ENCODE peak calls at places on chromosome 17, in eight cellular contexts. W is GM23248, M is neural progenitor cell, A is SK-N-SH, B is HCT116, S is OCI-LY7, E is PC-3, D is hepatocyte. C is an unnamed sample. For H3K79me2, the result is how much of the 10 kb centered on the place peaks cover.

GRCh38 chr17:40602445-40603443 is 37.5 kb upstream of the CCR7 start:
- DNase-seq in D (no peak), E (no peak), M (no peak), W (no peak), B (no peak), A (no peak), S (no peak), C (no peak)

GRCh38 chr17:8791910-8792270 is 7.3 kb downstream of the MFSD6L start:
- DNase-seq in E (peak), D (no peak), S (no peak), M (no peak), B (peak), A (no peak), W (peak), C (no peak)

GRCh38 chr17:41627316-41628072 is 3.1 kb upstream of the KRT17 start:
- DNase-seq in W (no peak), B (no peak), M (no peak), S (no peak), D (no peak), A (no peak), E (no peak), C (peak)

GRCh38 chr17:76102944-76103273 is 678 bp downstream of the EXOC7 start:
- DNase-seq in M (no peak), A (no peak), D (no peak), W (peak), E (peak), B (no peak), S (no peak), C (no peak)

GRCh38 chr17:13140750-13141149 is 122.9 kb upstream of the ELAC2 start:
- DNase-seq in D (peak), M (peak), E (no peak), W (peak), S (no peak), A (no peak), B (no peak), C (peak)

GRCh38 chr17:17809527-17810373 is 27.0 kb downstream of the SREBF1 start:
- DNase-seq in E (no peak), D (peak), W (peak), M (peak), B (no peak), A (peak), S (no peak), C (peak)

GRCh38 chr17:17822189-17822978 is 14.4 kb downstream of the SREBF1 start:
- DNase-seq in A (no peak), S (no peak), W (peak), B (no peak), E (no peak), M (no peak), D (no peak), C (no peak)

GRCh38 chr17:42110301-42111264 is 1.9 kb downstream of the DHX58 start:
- DNase-seq in A (no peak), E (no peak), W (no peak), D (no peak), S (peak), M (no peak), B (no peak), C (no peak)

GRCh38 chr17:61000911-61001310 is 323.3 kb downstream of the BCAS3 start:
- DNase-seq in W (peak), A (no peak), B (no peak), M (peak), D (peak), S (no peak), E (peak), C (peak)

GRCh38 chr17:16439303-16439791 is 24.0 kb downstream of the TRPV2 start:
- DNase-seq in D (no peak), M (no peak), B (no peak), E (no peak), W (peak), S (peak), A (no peak), C (no peak)

GRCh38 chr17:40782450-40782849 is at the start of gene KRT27:
- DNase-seq in W (no peak), B (no peak), M (no peak), E (no peak), A (no peak), D (no peak), S (no peak), C (no peak)

GRCh38 chr17:55433029-55433628 is 11.5 kb upstream of the MMD start:
- DNase-seq in M (no peak), S (no peak), B (peak), A (no peak), E (peak), D (peak), W (peak), C (no peak)

GRCh38 chr17:73304971-73305786 is 6.6 kb downstream of the CDC42EP4 start:
- DNase-seq in D (peak), A (no peak), B (peak), S (no peak), M (peak), W (peak), E (peak), C (peak)

GRCh38 chr17:7216242-7217112 is 3.2 kb downstream of the DLG4 start:
- DNase-seq in S (peak), D (no peak), B (no peak), A (no peak), E (no peak), M (no peak), W (peak), C (no peak)

GRCh38 chr17:1239210-1239609 is 31.0 kb upstream of the BHLHA9 start:
- DNase-seq in S (no peak), A (no peak), E (no peak), M (no peak), B (no peak), W (no peak), D (no peak), C (no peak)

GRCh38 chr17:44738214-44738906 is 20.4 kb upstream of the ADAM11 start:
- DNase-seq in D (no peak), M (no peak), A (no peak), S (no peak), B (no peak), W (peak), E (no peak), C (no peak)

GRCh38 chr17:78358538-78359215 is 1.2 kb downstream of the SOCS3 start:
- DNase-seq in E (no peak), B (no peak), D (no peak), S (no peak), A (peak), W (peak), M (peak), C (peak)

GRCh38 chr17:51857052-51857593 is 301.4 kb downstream of the CA10 start:
- DNase-seq in A (peak), W (no peak), E (peak), S (no peak), M (peak), D (no peak), B (no peak), C (peak)

GRCh38 chr17:38893612-38894011 is 23.8 kb downstream of the LASP1 start:
- DNase-seq in B (no peak), W (peak), M (peak), D (no peak), A (no peak), S (no peak), E (no peak), C (no peak)

GRCh38 chr17:16459850-16460550 is 32.0 kb downstream of the LRRC75A start:
- DNase-seq in S (no peak), M (peak), A (no peak), E (peak), W (no peak), B (no peak), D (no peak), C (peak)

GRCh38 chr17:2468270-2468669 is 43.4 kb downstream of the METTL16 start:
- DNase-seq in D (no peak), S (no peak), A (no peak), W (peak), M (no peak), E (peak), B (no peak), C (no peak)

GRCh38 chr17:41340934-41341861 is 9.4 kb downstream of the KRT33A start:
- DNase-seq in S (no peak), D (no peak), M (no peak), A (no peak), B (no peak), W (no peak), E (no peak), C (no peak)

GRCh38 chr17:75039238-75039637 is 7.5 kb downstream of the ATP5PD start:
- DNase-seq in W (no peak), B (no peak), E (no peak), S (no peak), A (no peak), D (no peak), M (no peak), C (no peak)

GRCh38 chr17:38872671-38873385 is 3.0 kb downstream of the LASP1 start:
- DNase-seq in M (no peak), A (no peak), S (no peak), W (peak), B (no peak), E (no peak), D (peak), C (no peak)

GRCh38 chr17:39740357-39741111 is 2.8 kb downstream of the GRB7 start:
- DNase-seq in W (peak), D (peak), S (no peak), B (peak), A (peak), E (peak), M (no peak), C (peak)

GRCh38 chr17:21024024-21024423 is 18.8 kb downstream of the USP22 start:
- DNase-seq in W (no peak), M (no peak), D (no peak), B (no peak), S (no peak), A (no peak), E (no peak), C (no peak)
- TF ChIP-seq EZH2phosphoT487 in W (no peak), M (no peak), D (no peak), B (no peak), S (no peak), A (no peak), E (no peak), C (no peak)

GRCh38 chr17:82662711-82663261 is 14.5 kb upstream of the WDR45B start:
- DNase-seq in W (no peak), E (no peak), S (no peak), B (no peak), D (no peak), A (no peak), M (no peak), C (peak)
- H3K79me2 ChIP-seq in W (under half), E (under half), S (under half), B (under half), D (under half), A (under half), M (under half), C (under half)

GRCh38 chr17:50768348-50768761 is 1.0 kb upstream of the ANKRD40CL start:
- DNase-seq in D (peak), M (no peak), B (peak), A (no peak), E (peak), S (no peak), W (no peak), C (peak)
- TF ChIP-seq EZH2phosphoT487 in D (no peak), M (no peak), B (no peak), A (no peak), E (no peak), S (no peak), W (no peak), C (no peak)

DNA sequence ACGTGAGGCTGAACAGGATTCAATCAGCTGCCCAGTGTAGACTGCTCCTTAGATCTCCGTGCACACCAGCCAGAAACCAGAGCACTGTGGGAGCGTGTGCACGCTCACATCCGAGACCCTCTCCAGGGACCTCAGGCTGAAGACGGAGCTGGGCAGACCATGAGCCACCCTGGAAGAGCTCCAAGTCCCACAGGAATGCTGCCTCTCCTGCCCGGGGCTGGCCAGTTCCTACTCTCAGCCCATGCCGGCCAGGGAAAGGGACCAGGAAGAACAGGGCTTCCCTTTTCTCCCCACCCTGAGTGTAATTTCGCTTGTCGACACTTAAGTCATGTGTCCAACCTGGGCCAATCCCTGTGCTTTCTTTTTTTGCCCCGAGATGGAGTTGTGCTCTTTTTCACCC is 6.9 kb downstream of the ALYREF start:
- DNase-seq in S (no peak), W (no peak), A (peak), D (no peak), B (no peak), M (no peak), E (no peak), C (no peak)
- H3K79me2 ChIP-seq in S (under half), W (half or more), A (half or more), D (under half), B (half or more), M (under half), E (half or more), C (under half)

GRCh38 chr17:31698751-31699150 is 160.3 kb downstream of the COPRS start:
- DNase-seq in S (no peak), A (no peak), E (no peak), W (no peak), B (no peak), D (no peak), M (no peak), C (no peak)
- TF ChIP-seq EZH2phosphoT487 in S (no peak), A (no peak), E (no peak), W (no peak), B (no peak), D (no peak), M (no peak), C (no peak)